ENCODE peak calls at places on chromosomes 12 and 14, in seven cellular contexts. B, N, W, X, M, Z and Q are unnamed samples.

GRCh38 chr14:61750708-61751474 is 11.3 kb upstream of the SNAPC1 start:
- DNase-seq in M (peak; percentile 82), X (peak; percentile 95), N (peak; percentile 87), B (peak; percentile 67), W (peak; percentile 67), Z (peak; percentile 88), Q (peak; percentile 82)

GRCh38 chr12:3271146-3271545 is 194.0 kb downstream of the TSPAN9 start:
- DNase-seq in W (no peak), N (no peak), M (no peak), B (no peak), Z (no peak), X (no peak), Q (no peak)

GRCh38 chr12:49917788-49918173 is 14.1 kb upstream of the FAIM2 start:
- DNase-seq in N (no peak), W (no peak), B (no peak), M (no peak), X (no peak), Z (no peak), Q (no peak)

GRCh38 chr14:49405291-49405690 is 180.9 kb downstream of the RPS29 start:
- DNase-seq in X (no peak), W (no peak), B (peak; percentile 69), Z (no peak), N (peak; percentile 5), M (no peak), Q (no peak)

GRCh38 chr12:6373022-6373787 is 2.2 kb downstream of the SCNN1A start:
- DNase-seq in X (peak; percentile 37), B (no peak), N (no peak), W (no peak), Z (peak; percentile 12), M (no peak), Q (no peak)

GRCh38 chr14:68797180-68797670 is 4.4 kb upstream of the ZFP36L1 start:
- DNase-seq in M (no peak), W (no peak), N (no peak), X (no peak), Z (no peak), B (no peak), Q (no peak)

GRCh38 chr12:54373619-54374554 is 9.6 kb upstream of the GPR84 start:
- DNase-seq in N (no peak), X (no peak), W (no peak), Z (no peak), B (no peak), M (no peak), Q (peak; percentile 14)

GRCh38 chr14:53999061-53999488 is 42.5 kb upstream of the BMP4 start:
- DNase-seq in B (peak; percentile 48), W (no peak), M (peak; percentile 88), X (peak; percentile 53), Z (no peak), N (no peak), Q (no peak)

GRCh38 chr12:109462868-109463692 is 14.0 kb downstream of the KCTD10 start:
- DNase-seq in X (peak; percentile 93), M (no peak), B (peak; percentile 99), W (no peak), N (peak; percentile 10), Z (no peak), Q (no peak)

GRCh38 chr12:47988073-47989022 is 15.9 kb downstream of the COL2A1 start:
- DNase-seq in B (no peak), Z (no peak), N (no peak), W (no peak), X (peak; percentile 38), M (no peak), Q (no peak)

GRCh38 chr14:100065942-100066574 is 836 bp downstream of the EVL start:
- DNase-seq in M (no peak), B (no peak), W (no peak), N (peak; percentile 98), X (no peak), Z (no peak), Q (peak; percentile 70)

GRCh38 chr12:46933947-46934346 is 108.2 kb upstream of the SLC38A4 start:
- DNase-seq in M (peak; percentile 59), N (peak; percentile 9), W (no peak), Z (no peak), X (peak; percentile 52), B (peak; percentile 81), Q (no peak)

GRCh38 chr14:34650786-34651584 is 21.0 kb upstream of the SNX6 start:
- DNase-seq in B (peak; percentile 99), M (peak; percentile 74), X (peak; percentile 97), W (no peak), Z (no peak), N (no peak), Q (no peak)

GRCh38 chr14:35855886-35856481 is 29.8 kb downstream of the BRMS1L start:
- DNase-seq in X (no peak), Z (no peak), M (no peak), B (no peak), N (peak; percentile 46), W (no peak), Q (no peak)

GRCh38 chr12:49121047-49121696 is 10.0 kb downstream of the TUBA1B start:
- DNase-seq in N (no peak), W (no peak), X (peak; percentile 84), B (peak; percentile 80), Z (no peak), M (peak; percentile 77), Q (no peak)

GRCh38 chr14:42013560-42013959 is 406.9 kb downstream of the LRFN5 start:
- DNase-seq in B (peak; percentile 16), Z (no peak), X (no peak), M (no peak), N (no peak), W (no peak), Q (no peak)

GRCh38 chr12:26940820-26941219 is 2.5 kb downstream of the FGFR1OP2 start:
- DNase-seq in Z (no peak), W (no peak), B (peak; percentile 51), N (peak; percentile 62), X (no peak), M (no peak), Q (no peak)

GRCh38 chr12:49893753-49894752 is 9.6 kb downstream of the FAIM2 start:
- DNase-seq in Z (peak; percentile 35), X (peak; percentile 90), W (no peak), N (peak; percentile 27), M (no peak), B (peak; percentile 21), Q (no peak)

GRCh38 chr14:104037903-104038302 is 47.6 kb upstream of the ASPG start:
- DNase-seq in Z (no peak), M (no peak), B (no peak), X (no peak), W (no peak), N (no peak), Q (no peak)

GRCh38 chr14:61889914-61890351 is 127.7 kb downstream of the SNAPC1 start:
- DNase-seq in X (no peak), W (no peak), Z (no peak), N (peak; percentile 87), B (no peak), M (no peak), Q (no peak)